ENCODE peak calls at places on chromosomes 12 and 14, in seven cellular contexts. I is stimulated activated CD8-positive, alpha-beta memory T cell treated with anti-CD3 and anti-CD28 coated beads, Interleukin-12 subunit alpha, Interleukin-12 subunit beta, amount 100 ng/mL, for 1 hour; V is T-helper 17 cell; R is GM13976; W is BJ; E is mucosa of descending colon; C is RPMI8226. J is an unnamed sample.

GRCh38 chr14:34425095-34425851 is 36.8 kb downstream of the SPTSSA start:
- DNase-seq in I (no peak), V (no peak), R (no peak), W (no peak), E (no peak), C (no peak), J (no peak)

GRCh38 chr14:24911324-24912095 is 138.4 kb downstream of the STXBP6 start:
- DNase-seq in I (no peak), V (no peak), R (no peak), W (peak; percentile 69), E (no peak), C (peak; percentile 2), J (no peak)

GRCh38 chr12:27772328-27773049 is 7.5 kb upstream of the KLHL42 start:
- DNase-seq in I (no peak), V (no peak), R (no peak), W (peak; percentile 35), E (no peak), C (no peak), J (no peak)

GRCh38 chr14:21734457-21735074 is 60.9 kb upstream of the OR4E1 start:
- DNase-seq in I (peak; percentile 26), V (no peak), R (peak; percentile 44), W (no peak), E (no peak), C (peak; percentile 60), J (peak; percentile 35)

GRCh38 chr12:53196486-53196885 is 10.6 kb downstream of the ITGB7 start:
- DNase-seq in I (no peak), V (no peak), R (no peak), W (no peak), E (no peak), C (peak; percentile 57), J (no peak)

GRCh38 chr14:105859717-105860614 is 333.6 kb downstream of the TMEM121 start:
- DNase-seq in I (no peak), V (no peak), R (peak; percentile 0), W (no peak), E (peak; percentile 23), C (no peak), J (no peak)

GRCh38 chr12:4911316-4911994 is 1.8 kb downstream of the KCNA1 start:
- DNase-seq in I (no peak), V (no peak), R (peak; percentile 27), W (no peak), E (peak; percentile 31), C (peak; percentile 55), J (no peak)

GRCh38 chr12:62259311-62259992 is 752 bp upstream of the USP15 start:
- DNase-seq in I (no peak), V (no peak), R (no peak), W (no peak), E (no peak), C (peak; percentile 53), J (no peak)

GRCh38 chr12:122866950-122867607 is 28.8 kb downstream of the VPS37B start:
- DNase-seq in I (no peak), V (no peak), R (no peak), W (no peak), E (peak; percentile 45), C (no peak), J (no peak)

GRCh38 chr12:132006056-132006680 is 56.4 kb downstream of the EP400 start:
- DNase-seq in I (no peak), V (no peak), R (no peak), W (no peak), E (no peak), C (no peak), J (no peak)

GRCh38 chr14:67538501-67538900 is 5.4 kb downstream of the PLEKHH1 start:
- DNase-seq in I (no peak), V (no peak), R (no peak), W (no peak), E (no peak), C (no peak), J (no peak)

GRCh38 chr14:102929349-102930137 is 7.1 kb downstream of the AMN start:
- DNase-seq in I (no peak), V (no peak), R (no peak), W (no peak), E (peak; percentile 64), C (no peak), J (no peak)

J was measured in GM10248.